ENCODE peak calls at places on chromosome 17, in seven cellular contexts. C, X, S, I, P, A and E are unnamed samples.
A peak's percentile ranks its signal among the peaks of the same experiment; 100 is the strongest.

GRCh38 chr17:4136373-4136772 is 6.5 kb downstream of the ZZEF1 start:
- DNase-seq in P (no peak), C (peak; percentile 43), S (peak; percentile 74), I (no peak), A (no peak), X (no peak), E (peak; percentile 58)

GRCh38 chr17:48625502-48626201 is 506 bp downstream of the HOXB9 start:
- DNase-seq in C (no peak), I (peak; percentile 75), P (no peak), A (no peak), X (peak; percentile 69), S (no peak), E (no peak)

GRCh38 chr17:81808778-81809555 is 5.0 kb downstream of the GCGR start:
- DNase-seq in C (no peak), A (no peak), X (no peak), S (no peak), P (no peak), I (no peak), E (no peak)

GRCh38 chr17:45008191-45008590 is 40.1 kb upstream of the C1QL1 start:
- DNase-seq in X (no peak), A (no peak), P (no peak), S (no peak), C (no peak), I (no peak), E (no peak)

GRCh38 chr17:82334622-82335394 is 1.2 kb upstream of the SECTM1 start:
- DNase-seq in S (no peak), P (no peak), A (no peak), C (no peak), I (no peak), X (no peak), E (peak; percentile 59)

GRCh38 chr17:61408151-61409041 is 8.8 kb downstream of the TBX2 start:
- DNase-seq in X (peak; percentile 25), C (no peak), I (no peak), S (peak; percentile 61), A (no peak), P (no peak), E (no peak)

GRCh38 chr17:40888321-40888720 is 3.3 kb upstream of the KRT20 start:
- DNase-seq in S (no peak), I (no peak), P (no peak), A (no peak), X (no peak), C (no peak), E (no peak)

GRCh38 chr17:17491546-17491988 is 4.6 kb downstream of the RASD1 start:
- DNase-seq in X (no peak), P (no peak), A (no peak), C (no peak), S (peak; percentile 59), I (no peak), E (no peak)

GRCh38 chr17:79979201-79979840 is 56.4 kb downstream of the TBC1D16 start:
- DNase-seq in A (no peak), I (no peak), X (no peak), S (peak; percentile 56), P (no peak), C (no peak), E (no peak)

GRCh38 chr17:35981908-35982330 is 622 bp upstream of the CCL16 start:
- DNase-seq in P (no peak), S (no peak), I (no peak), A (no peak), X (no peak), C (no peak), E (no peak)

GRCh38 chr17:78374631-78375274 is 3.7 kb upstream of the PGS1 start:
- DNase-seq in P (peak; percentile 35), C (no peak), S (no peak), A (no peak), X (no peak), I (no peak), E (no peak)

GRCh38 chr17:48582750-48583069 is 4.6 kb upstream of the HOXB4 start:
- DNase-seq in S (no peak), P (no peak), X (no peak), A (no peak), C (no peak), I (no peak), E (no peak)

GRCh38 chr17:28188841-28189263 is 130.1 kb upstream of the TMEM97 start:
- DNase-seq in P (no peak), S (no peak), I (no peak), A (no peak), C (no peak), X (no peak), E (no peak)

GRCh38 chr17:78364436-78365281 is 4.8 kb upstream of the SOCS3 start:
- DNase-seq in X (no peak), A (no peak), S (no peak), P (no peak), I (no peak), C (no peak), E (no peak)

GRCh38 chr17:36593651-36594316 is 2.1 kb downstream of the DHRS11 start:
- DNase-seq in X (no peak), C (no peak), I (no peak), S (no peak), P (no peak), A (no peak), E (no peak)

GRCh38 chr17:8649157-8650118 is 18.9 kb upstream of the MYH10 start:
- DNase-seq in S (peak; percentile 75), C (no peak), P (no peak), X (no peak), A (no peak), I (no peak), E (no peak)

GRCh38 chr17:80845863-80846671 is 145.6 kb upstream of the CHMP6 start:
- DNase-seq in C (no peak), X (no peak), I (no peak), A (no peak), S (peak; percentile 46), P (no peak), E (no peak)

GRCh38 chr17:2926019-2926650 is 129.9 kb downstream of the RAP1GAP2 start:
- DNase-seq in X (no peak), C (no peak), S (no peak), I (no peak), A (no peak), P (no peak), E (no peak)

GRCh38 chr17:80832888-80833583 is 158.6 kb upstream of the CHMP6 start:
- DNase-seq in I (peak; percentile 98), P (peak; percentile 77), A (peak; percentile 55), X (peak; percentile 80), C (peak; percentile 94), S (peak; percentile 97), E (peak; percentile 95)

GRCh38 chr17:16428098-16428882 is 12.9 kb downstream of the TRPV2 start:
- DNase-seq in P (peak; percentile 67), C (peak; percentile 72), S (no peak), X (peak; percentile 80), A (no peak), I (no peak), E (no peak)